ENCODE peak calls at places on chromosomes 16 and 17, in five cellular contexts. L is aorta; H is mammary epithelial cell; S is CD8-positive, alpha-beta memory T cell; N is cardiac fibroblast. M is an unnamed sample.

GRCh38 chr16:51922476-51922875 is 624.5 kb downstream of the TOX3 start:
- DNase-seq in L (no peak), H (peak), S (no peak), N (no peak), M (no peak)

GRCh38 chr16:19375561-19376158 is 42.0 kb upstream of the TMC5 start:
- DNase-seq in L (no peak), H (peak), S (no peak), N (peak), M (peak)

GRCh38 chr17:2102931-2103398 is 48.1 kb downstream of the HIC1 start:
- DNase-seq in L (no peak), H (peak), S (no peak), N (peak), M (no peak)

GRCh38 chr16:89277641-89278341 is 60.3 kb downstream of the ZNF778 start:
- DNase-seq in L (no peak), H (no peak), S (no peak), N (no peak), M (no peak)

GRCh38 chr17:33385713-33386112 is 92.6 kb upstream of the ASIC2 start:
- DNase-seq in L (no peak), H (no peak), S (no peak), N (no peak), M (no peak)

GRCh38 chr17:74008196-74008595 is 195.3 kb upstream of the RPL38 start:
- DNase-seq in L (no peak), H (no peak), S (no peak), N (no peak), M (peak)

GRCh38 chr16:79213214-79213613 is 387.3 kb downstream of the MAF start:
- DNase-seq in L (no peak), H (no peak), S (no peak), N (no peak), M (no peak)

GRCh38 chr16:65770752-65771151 is 595.7 kb upstream of the CDH5 start:
- DNase-seq in L (no peak), H (peak), S (no peak), N (no peak), M (no peak)

GRCh38 chr16:27892879-27893278 is 170.6 kb downstream of the GSG1L start:
- DNase-seq in L (no peak), H (no peak), S (no peak), N (no peak), M (no peak)

GRCh38 chr16:1929578-1930337 is 11.5 kb upstream of the HS3ST6 start:
- DNase-seq in L (peak), H (peak), S (peak), N (peak), M (peak)

GRCh38 chr17:39144414-39144813 is 7.0 kb downstream of the PLXDC1 start:
- DNase-seq in L (peak), H (peak), S (no peak), N (peak), M (no peak)

GRCh38 chr16:85767569-85767968 is 16.7 kb upstream of the C16orf74 start:
- DNase-seq in L (no peak), H (peak), S (no peak), N (peak), M (no peak)

GRCh38 chr16:67428146-67428731 is 2.7 kb upstream of the HSD11B2 start:
- DNase-seq in L (peak), H (peak), S (peak), N (peak), M (peak)

GRCh38 chr17:66747561-66748275 is 87.2 kb upstream of the CACNG5 start:
- DNase-seq in L (no peak), H (peak), S (no peak), N (peak), M (no peak)

GRCh38 chr17:17573912-17574311 is 17.6 kb downstream of the PEMT start:
- DNase-seq in L (no peak), H (no peak), S (no peak), N (no peak), M (no peak)

GRCh38 chr16:80231118-80231515 is 309.7 kb upstream of the DYNLRB2 start:
- DNase-seq in L (no peak), H (peak), S (no peak), N (no peak), M (no peak)

GRCh38 chr17:63136381-63137012 is 170.5 kb downstream of the TANC2 start:
- DNase-seq in L (no peak), H (no peak), S (no peak), N (no peak), M (no peak)

GRCh38 chr16:70290949-70291519 is 1.7 kb upstream of the AARS1 start:
- DNase-seq in L (no peak), H (no peak), S (no peak), N (no peak), M (no peak)

GRCh38 chr17:11240841-11241610 is at the start of gene SHISA6:
- DNase-seq in L (no peak), H (no peak), S (no peak), N (no peak), M (no peak)
- H3K4me3 ChIP-seq in L (no peak), H (no peak), S (no peak), N (no peak), M (no peak)

DNA sequence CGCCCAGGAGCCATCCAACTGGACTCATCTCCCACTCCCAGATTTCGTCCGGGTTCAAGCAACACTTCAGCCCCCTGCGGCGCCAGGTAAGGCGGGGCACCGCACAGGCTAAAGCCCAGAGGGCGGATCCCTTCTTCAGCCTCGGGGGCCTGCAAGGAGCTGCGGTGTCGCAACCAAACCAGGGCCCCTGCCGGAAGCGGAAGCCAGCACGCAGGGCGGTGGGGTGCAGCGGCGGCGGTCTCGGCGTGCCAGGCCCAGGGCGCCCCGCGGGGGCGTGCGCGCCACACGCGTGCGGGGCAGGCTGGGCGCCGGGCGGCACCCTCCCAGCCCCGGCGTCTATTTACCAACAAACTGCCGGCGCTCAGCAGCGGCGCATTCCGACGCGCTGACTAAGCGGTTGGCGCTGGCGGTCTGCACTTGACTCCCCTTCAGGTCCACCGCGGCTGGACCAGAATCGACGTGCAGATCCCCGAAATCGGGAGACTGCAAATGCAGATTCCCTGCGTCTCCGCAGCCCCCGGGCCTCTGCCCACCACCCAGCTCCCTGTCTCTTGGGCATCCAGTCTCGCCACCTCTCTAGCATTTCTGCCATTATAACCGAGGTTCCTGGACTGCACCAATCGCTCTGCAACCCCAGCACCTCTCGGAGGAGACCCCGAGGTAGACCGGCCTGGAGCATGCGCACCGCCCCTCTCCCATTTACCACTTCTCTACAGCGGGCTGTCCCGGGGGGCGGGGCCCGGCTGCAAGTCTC is 433 bp upstream of the DLX4 start:
- DNase-seq in L (peak), H (peak), S (peak), N (peak), M (peak)
- H3K4me3 ChIP-seq in L (no peak), H (peak), S (peak), N (peak), M (peak)

GRCh38 chr16:8739989-8740704 is 57.3 kb downstream of the TMEM186 start:
- DNase-seq in L (no peak), H (no peak), S (no peak), N (no peak), M (no peak)
- H3K4me3 ChIP-seq in L (no peak), H (no peak), S (no peak), N (no peak), M (no peak)

DNA sequence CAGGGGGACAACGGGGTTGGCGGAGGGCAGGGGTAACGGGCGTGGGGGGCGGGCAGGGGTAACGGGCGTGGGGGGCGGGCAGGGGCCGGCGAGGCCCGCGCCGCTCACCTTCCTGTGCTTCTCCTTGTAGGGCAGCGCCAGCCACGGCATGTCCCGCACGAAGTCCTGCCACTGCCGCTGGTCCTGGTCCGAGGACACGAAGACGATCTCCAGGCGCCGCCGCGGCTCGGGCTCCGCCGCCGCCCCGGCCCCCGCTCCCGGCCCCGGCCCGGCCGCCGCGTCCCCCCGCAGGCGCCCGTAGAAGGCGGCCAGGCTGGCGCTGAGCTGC is 401 bp downstream of the NXN start:
- DNase-seq in L (no peak), H (no peak), S (no peak), N (no peak), M (no peak)
- H3K4me3 ChIP-seq in L (peak), H (peak), S (no peak), N (peak), M (peak)

GRCh38 chr16:3408561-3409197 is 7.7 kb downstream of the ZNF174 start:
- DNase-seq in L (no peak), H (no peak), S (no peak), N (no peak), M (no peak)
- H3K4me3 ChIP-seq in L (no peak), H (no peak), S (peak), N (no peak), M (no peak)

GRCh38 chr17:3695723-3696411 is at the start of gene P2RX5:
- DNase-seq in L (peak), H (peak), S (peak), N (no peak), M (peak)
- H3K4me3 ChIP-seq in L (no peak), H (peak), S (peak), N (peak), M (peak)

GRCh38 chr16:9047689-9048301 is 43.6 kb upstream of the HAPSTR1 start:
- DNase-seq in L (peak), H (peak), S (no peak), N (peak), M (no peak)
- H3K4me3 ChIP-seq in L (no peak), H (no peak), S (no peak), N (no peak), M (no peak)

DNA sequence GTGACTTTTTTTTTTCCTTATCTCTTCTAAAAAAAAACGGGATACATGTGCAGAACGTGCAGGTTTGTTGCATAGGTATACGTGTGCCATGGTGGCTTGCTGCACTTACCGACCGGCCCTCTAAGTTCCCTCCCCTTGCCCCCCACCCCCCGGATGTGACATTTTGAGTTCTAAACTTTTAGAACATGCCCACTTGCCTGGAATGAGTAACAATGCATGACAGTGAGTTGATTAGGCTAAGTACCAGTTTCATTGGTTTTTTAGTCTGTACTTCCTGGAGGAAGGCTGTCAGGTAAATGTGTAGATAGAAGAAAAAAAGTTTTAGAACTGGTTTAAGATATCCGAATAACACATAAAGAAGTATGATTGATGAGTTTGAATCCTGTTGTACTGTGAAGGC is 4.0 kb downstream of the BPTF start:
- DNase-seq in L (no peak), H (peak), S (no peak), N (no peak), M (peak)
- H3K4me3 ChIP-seq in L (no peak), H (no peak), S (peak), N (no peak), M (no peak)

DNA sequence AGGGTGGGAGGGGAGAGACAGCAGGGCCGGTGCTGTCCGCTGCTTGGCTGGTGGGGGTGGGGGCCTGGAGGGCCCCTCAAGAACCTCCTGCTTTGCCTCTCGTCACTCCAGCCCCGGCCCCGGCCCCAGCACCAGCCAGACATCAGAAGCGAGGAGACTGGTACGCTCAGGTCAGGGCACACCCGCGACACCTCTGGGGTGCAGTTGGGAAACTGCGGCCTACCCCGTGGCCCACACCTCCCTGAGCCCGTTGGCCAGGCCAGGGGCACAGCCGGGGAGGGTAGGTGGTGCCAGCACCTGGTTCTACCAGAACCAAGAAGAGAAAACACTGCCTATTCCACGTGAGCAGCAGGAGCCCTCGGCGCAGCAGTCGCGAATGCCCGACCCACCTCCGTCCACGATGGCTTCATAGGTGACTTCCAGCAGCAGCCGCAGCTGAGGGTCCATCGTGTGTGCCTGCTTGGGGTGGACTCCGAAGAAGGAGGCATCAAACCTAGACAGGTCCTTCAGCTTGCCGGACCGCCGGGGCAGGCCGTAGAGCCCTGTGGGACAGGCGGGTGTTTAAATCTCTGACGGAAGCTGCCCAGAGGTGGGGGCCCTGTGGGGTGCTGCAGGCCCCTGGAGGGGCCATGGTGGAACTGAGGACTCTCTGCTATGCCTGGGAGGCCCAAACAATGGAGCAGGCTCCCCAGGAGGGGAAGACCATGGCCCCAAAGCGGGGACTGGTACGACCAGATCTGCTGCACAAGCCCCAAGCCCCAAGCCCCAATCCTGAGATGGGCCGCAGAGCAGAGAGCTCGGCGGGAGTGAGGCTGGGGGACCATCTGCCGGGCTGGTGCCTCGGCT is 2.9 kb downstream of the FASN start:
- DNase-seq in L (no peak), H (no peak), S (peak), N (no peak), M (no peak)
- H3K4me3 ChIP-seq in L (no peak), H (no peak), S (no peak), N (peak), M (no peak)

GRCh38 chr17:59848778-59849177 is 44.0 kb downstream of the TUBD1 start:
- DNase-seq in L (peak), H (peak), S (no peak), N (peak), M (no peak)
- H3K4me3 ChIP-seq in L (no peak), H (no peak), S (no peak), N (no peak), M (no peak)

M was measured in Jurkat, Clone E6-1.